ENCODE peak calls at places on chromosomes 5 and 9, in nine cellular contexts. I, K, E, Y, R, A, S, M and P are unnamed samples.

GRCh38 chr5:37717613-37718431 is 122.0 kb downstream of the GDNF start:
- DNase-seq in A (no peak), K (peak; percentile 95), M (no peak), I (peak; percentile 27), E (no peak), Y (no peak), S (peak; percentile 96), R (peak; percentile 88), P (no peak)

GRCh38 chr5:60842859-60843692 is 993 bp downstream of the ELOVL7 start:
- DNase-seq in M (peak; percentile 73), E (no peak), Y (no peak), A (no peak), R (no peak), K (no peak), I (no peak), S (peak; percentile 8), P (no peak)

GRCh38 chr9:98926016-98926415 is 17.7 kb upstream of the COL15A1 start:
- DNase-seq in E (no peak), A (no peak), Y (no peak), K (no peak), I (no peak), R (no peak), M (no peak), S (no peak), P (no peak)

GRCh38 chr5:168585119-168585912 is 6.1 kb upstream of the PANK3 start:
- DNase-seq in I (no peak), R (no peak), A (no peak), S (no peak), Y (no peak), K (no peak), E (no peak), M (no peak), P (no peak)

GRCh38 chr9:72333758-72334157 is 31.2 kb downstream of the ZFAND5 start:
- DNase-seq in K (no peak), Y (no peak), S (no peak), A (no peak), R (no peak), M (peak; percentile 84), I (peak; percentile 10), E (no peak), P (no peak)

GRCh38 chr9:108445431-108446018 is 410.3 kb downstream of the ACTL7B start:
- DNase-seq in M (no peak), S (no peak), Y (no peak), R (no peak), K (peak; percentile 99), E (no peak), I (no peak), A (no peak), P (no peak)

GRCh38 chr9:128065907-128066712 is 1.0 kb downstream of the NAIF1 start:
- DNase-seq in M (no peak), E (no peak), K (no peak), R (no peak), A (no peak), I (no peak), Y (no peak), S (no peak), P (no peak)

GRCh38 chr5:128774605-128775004 is 190.7 kb upstream of the SLC27A6 start:
- DNase-seq in E (no peak), I (no peak), A (no peak), R (peak; percentile 31), Y (no peak), M (no peak), K (no peak), S (no peak), P (no peak)

GRCh38 chr5:112869948-112870347 is 8.9 kb downstream of the SRP19 start:
- DNase-seq in S (no peak), A (no peak), R (no peak), E (no peak), Y (peak; percentile 6), M (no peak), I (no peak), K (no peak), P (no peak)

GRCh38 chr9:124149992-124150391 is 107.8 kb upstream of the NEK6 start:
- DNase-seq in I (peak; percentile 32), S (no peak), A (no peak), R (no peak), Y (no peak), K (no peak), E (no peak), M (peak; percentile 61), P (no peak)

GRCh38 chr9:98992885-98993569 is 49.3 kb downstream of the COL15A1 start:
- DNase-seq in S (no peak), R (no peak), I (no peak), Y (no peak), K (no peak), M (no peak), A (no peak), E (no peak), P (no peak)

GRCh38 chr5:42950091-42950465 is 90.0 kb downstream of the ANXA2R start:
- DNase-seq in R (no peak), E (no peak), S (peak; percentile 54), Y (no peak), A (no peak), K (no peak), I (no peak), M (no peak), P (no peak)

GRCh38 chr5:42951169-42951846 is 88.8 kb downstream of the ANXA2R start:
- DNase-seq in A (no peak), K (no peak), Y (peak; percentile 27), I (no peak), E (peak; percentile 89), S (peak; percentile 71), R (peak; percentile 32), M (peak; percentile 36), P (peak; percentile 51)

GRCh38 chr5:42948961-42949347 is 91.2 kb downstream of the ANXA2R start:
- DNase-seq in A (no peak), Y (no peak), R (no peak), K (no peak), M (no peak), I (no peak), S (no peak), E (no peak), P (no peak)

GRCh38 chr5:42950466-42951168 is 89.5 kb downstream of the ANXA2R start:
- DNase-seq in E (no peak), K (no peak), A (peak; percentile 97), M (peak; percentile 88), Y (peak; percentile 27), R (peak; percentile 74), S (peak; percentile 98), I (peak; percentile 68), P (peak; percentile 42)

GRCh38 chr5:42949348-42950090 is 90.6 kb downstream of the ANXA2R start:
- DNase-seq in S (peak; percentile 94), E (no peak), M (peak; percentile 50), A (no peak), K (peak; percentile 76), R (peak; percentile 58), I (no peak), Y (peak; percentile 48), P (peak; percentile 40)
- TF ChIP-seq POLR2AphosphoS5 in S (peak; percentile 44), E (peak; percentile 14), M (no peak), A (no peak), K (no peak), R (peak; percentile 55), I (no peak), Y (no peak), P (peak; percentile 18)

GRCh38 chr5:178429541-178430186 is 160.5 kb downstream of the COL23A1 start:
- DNase-seq in R (peak; percentile 58), M (no peak), Y (no peak), K (no peak), A (no peak), S (no peak), I (no peak), E (no peak), P (no peak)
- TF ChIP-seq POLR2AphosphoS5 in R (no peak), M (no peak), Y (no peak), K (no peak), A (no peak), S (no peak), I (no peak), E (no peak), P (no peak)

DNA sequence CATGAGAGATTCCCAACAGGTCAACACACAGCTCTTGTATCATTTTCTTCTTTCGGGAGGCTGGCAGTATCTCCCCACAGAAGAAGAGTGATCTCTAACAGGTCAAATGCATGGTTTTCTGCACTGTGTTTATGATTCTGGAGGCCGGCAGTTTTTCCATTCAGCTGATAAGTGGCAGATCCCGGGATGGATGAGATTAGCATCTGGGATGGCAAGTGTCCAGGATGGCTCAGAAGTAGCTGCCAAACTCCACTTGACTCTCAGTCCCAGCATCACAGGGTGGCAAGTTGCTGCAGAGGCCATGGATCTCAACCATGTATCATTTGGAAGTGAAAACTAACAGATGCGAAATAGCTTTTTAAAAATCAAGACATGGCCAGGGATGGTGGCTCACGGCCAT is 97.8 kb upstream of the SLC44A1 start:
- DNase-seq in A (no peak), M (no peak), Y (no peak), K (no peak), I (no peak), R (no peak), S (no peak), E (no peak), P (no peak)
- TF ChIP-seq POLR2AphosphoS5 in A (no peak), M (no peak), Y (no peak), K (no peak), I (no peak), R (no peak), S (no peak), E (no peak), P (no peak)

GRCh38 chr5:120457839-120458507 is 6.1 kb upstream of the PRR16 start:
- DNase-seq in R (peak; percentile 82), I (peak; percentile 12), Y (no peak), S (peak; percentile 52), A (peak; percentile 59), K (peak; percentile 46), E (no peak), M (peak; percentile 72), P (no peak)

GRCh38 chr5:120451445-120451844 is 12.7 kb upstream of the PRR16 start:
- DNase-seq in Y (no peak), E (peak; percentile 38), I (no peak), S (no peak), R (no peak), M (no peak), K (no peak), A (no peak), P (no peak)

GRCh38 chr5:120452471-120452870 is 11.6 kb upstream of the PRR16 start:
- DNase-seq in K (no peak), A (no peak), M (no peak), E (no peak), R (no peak), I (no peak), S (no peak), Y (no peak), P (no peak)

GRCh38 chr5:120450910-120451309 is 13.2 kb upstream of the PRR16 start:
- DNase-seq in E (peak; percentile 29), Y (no peak), M (no peak), I (no peak), R (no peak), S (no peak), A (no peak), K (no peak), P (no peak)

DNA sequence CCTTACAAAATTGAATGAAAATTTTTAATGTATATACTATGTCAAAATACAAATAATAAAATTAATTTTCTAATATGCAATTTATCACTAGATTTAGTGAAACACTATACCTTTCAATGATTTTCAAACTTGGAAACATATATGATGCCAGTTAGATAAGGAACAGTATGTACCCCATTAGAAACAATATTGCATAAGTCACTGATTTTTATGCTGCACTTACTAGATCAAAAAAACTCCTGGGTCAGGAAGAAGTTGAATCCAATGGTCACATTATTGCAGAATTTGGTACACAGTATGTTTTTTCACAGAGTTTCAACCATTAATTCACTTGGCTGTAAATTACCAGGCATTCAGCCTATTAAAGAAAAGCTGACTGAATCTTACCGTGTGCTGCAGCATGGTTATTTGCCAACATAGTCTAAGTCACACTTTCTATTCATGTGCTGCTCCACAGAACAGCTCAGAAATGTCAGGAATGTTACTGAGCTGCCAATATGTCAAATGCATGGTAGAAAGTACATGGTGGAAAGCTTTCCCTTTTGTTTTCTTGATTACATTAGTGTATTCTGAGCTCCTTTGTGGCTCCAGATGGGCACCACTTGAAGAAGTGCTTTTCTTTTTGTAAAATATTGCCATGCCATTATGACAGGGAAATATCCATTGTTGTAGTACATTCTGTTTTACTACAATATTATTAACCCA is 9.9 kb upstream of the PRR16 start:
- DNase-seq in A (no peak), S (peak; percentile 65), I (no peak), E (no peak), K (no peak), Y (no peak), R (no peak), M (peak; percentile 44), P (no peak)
- TF ChIP-seq POLR2AphosphoS5 in A (no peak), S (no peak), I (no peak), E (no peak), K (no peak), Y (no peak), R (no peak), M (no peak), P (no peak)